ENCODE peak calls at places on chromosomes 2 and 18, in eight cellular contexts. One of them, this sample, is unnamed.

GRCh38 chr2:65300772-65301711 is 73.4 kb downstream of the ACTR2 start:
- DNase-seq in tibial artery: peak; percentile 72
- DNase-seq in GM19239: peak; percentile 83
- DNase-seq in thyroid gland: peak; percentile 50
- DNase-seq in T-helper 1 cell: peak; percentile 87
- DNase-seq in T-helper 2 cell: peak; percentile 67
- DNase-seq in NCI-H2081 treated with DMSO at 0.1 percent for 48 hours: peak; percentile 16
- DNase-seq in SHP77: peak; percentile 6
- DNase-seq in this sample: peak; percentile 72

GRCh38 chr2:209471037-209471436 is 47.2 kb downstream of the MAP2 start:
- DNase-seq in T-helper 2 cell: no peak
- DNase-seq in NCI-H2081 treated with DMSO at 0.1 percent for 48 hours: no peak
- DNase-seq in tibial artery: no peak
- DNase-seq in T-helper 1 cell: no peak
- DNase-seq in GM19239: no peak
- DNase-seq in thyroid gland: no peak
- DNase-seq in SHP77: no peak
- DNase-seq in this sample: no peak

GRCh38 chr2:11411768-11412448 is 54.1 kb downstream of the E2F6 start:
- DNase-seq in tibial artery: no peak
- DNase-seq in NCI-H2081 treated with DMSO at 0.1 percent for 48 hours: no peak
- DNase-seq in T-helper 1 cell: no peak
- DNase-seq in thyroid gland: peak; percentile 30
- DNase-seq in GM19239: no peak
- DNase-seq in T-helper 2 cell: no peak
- DNase-seq in SHP77: peak; percentile 53
- DNase-seq in this sample: no peak

GRCh38 chr18:55509631-55510372 is 78.2 kb downstream of the TCF4 start:
- DNase-seq in NCI-H2081 treated with DMSO at 0.1 percent for 48 hours: no peak
- DNase-seq in SHP77: no peak
- DNase-seq in T-helper 1 cell: no peak
- DNase-seq in thyroid gland: no peak
- DNase-seq in T-helper 2 cell: no peak
- DNase-seq in GM19239: peak; percentile 9
- DNase-seq in tibial artery: no peak
- DNase-seq in this sample: no peak

GRCh38 chr2:136919682-136920081 is 154.3 kb downstream of the THSD7B start:
- DNase-seq in GM19239: no peak
- DNase-seq in tibial artery: no peak
- DNase-seq in T-helper 2 cell: no peak
- DNase-seq in T-helper 1 cell: no peak
- DNase-seq in SHP77: no peak
- DNase-seq in NCI-H2081 treated with DMSO at 0.1 percent for 48 hours: no peak
- DNase-seq in thyroid gland: no peak
- DNase-seq in this sample: no peak

GRCh38 chr18:22499421-22499820 is 81.7 kb upstream of the CTAGE1 start:
- DNase-seq in NCI-H2081 treated with DMSO at 0.1 percent for 48 hours: no peak
- DNase-seq in SHP77: no peak
- DNase-seq in T-helper 2 cell: no peak
- DNase-seq in thyroid gland: no peak
- DNase-seq in tibial artery: no peak
- DNase-seq in GM19239: no peak
- DNase-seq in T-helper 1 cell: no peak
- DNase-seq in this sample: no peak

GRCh38 chr2:107719141-107719540 is 107.6 kb upstream of the RGPD4 start:
- DNase-seq in T-helper 1 cell: no peak
- DNase-seq in GM19239: no peak
- DNase-seq in SHP77: no peak
- DNase-seq in NCI-H2081 treated with DMSO at 0.1 percent for 48 hours: no peak
- DNase-seq in T-helper 2 cell: no peak
- DNase-seq in tibial artery: no peak
- DNase-seq in thyroid gland: no peak
- DNase-seq in this sample: no peak

GRCh38 chr2:165536861-165537499 is 67.5 kb downstream of the CSRNP3 start:
- DNase-seq in thyroid gland: no peak
- DNase-seq in NCI-H2081 treated with DMSO at 0.1 percent for 48 hours: no peak
- DNase-seq in GM19239: no peak
- DNase-seq in T-helper 2 cell: no peak
- DNase-seq in SHP77: no peak
- DNase-seq in tibial artery: no peak
- DNase-seq in T-helper 1 cell: no peak
- DNase-seq in this sample: no peak

GRCh38 chr2:17813742-17814458 is 2.4 kb upstream of the MSGN1 start:
- DNase-seq in T-helper 1 cell: no peak
- DNase-seq in SHP77: no peak
- DNase-seq in NCI-H2081 treated with DMSO at 0.1 percent for 48 hours: no peak
- DNase-seq in GM19239: peak; percentile 53
- DNase-seq in tibial artery: no peak
- DNase-seq in thyroid gland: no peak
- DNase-seq in T-helper 2 cell: no peak
- DNase-seq in this sample: peak; percentile 58

GRCh38 chr18:55163550-55163949 is 204.3 kb upstream of the CCDC68 start:
- DNase-seq in SHP77: no peak
- DNase-seq in GM19239: no peak
- DNase-seq in thyroid gland: no peak
- DNase-seq in T-helper 1 cell: no peak
- DNase-seq in tibial artery: no peak
- DNase-seq in NCI-H2081 treated with DMSO at 0.1 percent for 48 hours: no peak
- DNase-seq in T-helper 2 cell: no peak
- DNase-seq in this sample: no peak

GRCh38 chr18:31819106-31819924 is 58.6 kb upstream of the SLC25A52 start:
- DNase-seq in SHP77: peak; percentile 17
- DNase-seq in thyroid gland: no peak
- DNase-seq in T-helper 2 cell: no peak
- DNase-seq in T-helper 1 cell: peak; percentile 19
- DNase-seq in tibial artery: no peak
- DNase-seq in NCI-H2081 treated with DMSO at 0.1 percent for 48 hours: no peak
- DNase-seq in GM19239: no peak
- DNase-seq in this sample: no peak

GRCh38 chr18:31497711-31498449 is at the start of gene DSG2:
- DNase-seq in tibial artery: no peak
- DNase-seq in GM19239: peak; percentile 31
- DNase-seq in T-helper 2 cell: no peak
- DNase-seq in thyroid gland: peak; percentile 87
- DNase-seq in NCI-H2081 treated with DMSO at 0.1 percent for 48 hours: no peak
- DNase-seq in SHP77: no peak
- DNase-seq in T-helper 1 cell: no peak
- DNase-seq in this sample: peak; percentile 25

GRCh38 chr2:240452471-240453256 is 17.2 kb downstream of the GPC1 start:
- DNase-seq in SHP77: no peak
- DNase-seq in GM19239: no peak
- DNase-seq in T-helper 2 cell: no peak
- DNase-seq in thyroid gland: peak; percentile 73
- DNase-seq in tibial artery: no peak
- DNase-seq in NCI-H2081 treated with DMSO at 0.1 percent for 48 hours: no peak
- DNase-seq in T-helper 1 cell: no peak
- DNase-seq in this sample: no peak

GRCh38 chr2:20465716-20466391 is 19.0 kb downstream of the RHOB start:
- DNase-seq in SHP77: no peak
- DNase-seq in T-helper 2 cell: no peak
- DNase-seq in tibial artery: peak; percentile 40
- DNase-seq in T-helper 1 cell: no peak
- DNase-seq in NCI-H2081 treated with DMSO at 0.1 percent for 48 hours: peak; percentile 74
- DNase-seq in GM19239: no peak
- DNase-seq in thyroid gland: peak; percentile 40
- DNase-seq in this sample: no peak

GRCh38 chr2:238897911-238898311 is 50.0 kb downstream of the TWIST2 start:
- DNase-seq in T-helper 2 cell: no peak
- DNase-seq in tibial artery: no peak
- DNase-seq in GM19239: no peak
- DNase-seq in NCI-H2081 treated with DMSO at 0.1 percent for 48 hours: no peak
- DNase-seq in T-helper 1 cell: no peak
- DNase-seq in SHP77: no peak
- DNase-seq in thyroid gland: no peak
- DNase-seq in this sample: no peak

GRCh38 chr18:23906658-23907057 is 107.9 kb upstream of the TTC39C start:
- DNase-seq in NCI-H2081 treated with DMSO at 0.1 percent for 48 hours: no peak
- DNase-seq in SHP77: no peak
- DNase-seq in thyroid gland: no peak
- DNase-seq in GM19239: no peak
- DNase-seq in T-helper 1 cell: no peak
- DNase-seq in T-helper 2 cell: no peak
- DNase-seq in tibial artery: no peak
- DNase-seq in this sample: no peak

GRCh38 chr2:9206991-9207640 is 504 bp downstream of the ASAP2 start:
- DNase-seq in GM19239: peak; percentile 37
- DNase-seq in thyroid gland: peak; percentile 55
- DNase-seq in tibial artery: no peak
- DNase-seq in T-helper 2 cell: no peak
- DNase-seq in T-helper 1 cell: no peak
- DNase-seq in NCI-H2081 treated with DMSO at 0.1 percent for 48 hours: no peak
- DNase-seq in SHP77: no peak
- DNase-seq in this sample: no peak